ENCODE peak calls at places on chromosomes 12 and 14, in seven cellular contexts. L, F, N, S, E, U and G are unnamed samples.

GRCh38 chr12:115752913-115753726 is 524.4 kb downstream of the MED13L start:
- DNase-seq in L (peak; percentile 58), F (peak; percentile 12), N (peak; percentile 54), S (peak; percentile 67), E (peak; percentile 87), U (no peak), G (peak; percentile 30)

GRCh38 chr14:68576031-68576430 is 216.8 kb downstream of the ZFP36L1 start:
- DNase-seq in L (no peak), F (no peak), N (no peak), S (peak; percentile 71), E (no peak), U (no peak), G (no peak)

GRCh38 chr12:106632797-106633450 is 50.1 kb downstream of the RFX4 start:
- DNase-seq in L (no peak), F (no peak), N (no peak), S (peak; percentile 72), E (no peak), U (no peak), G (peak; percentile 68)

GRCh38 chr12:19430988-19431387 is 8.3 kb upstream of the AEBP2 start:
- DNase-seq in L (no peak), F (no peak), N (no peak), S (no peak), E (peak; percentile 35), U (no peak), G (no peak)

GRCh38 chr14:99699861-99700260 is 15.8 kb downstream of the CYP46A1 start:
- DNase-seq in L (no peak), F (no peak), N (no peak), S (no peak), E (no peak), U (no peak), G (no peak)

GRCh38 chr14:49623941-49624806 is 3.6 kb downstream of the MGAT2 start:
- DNase-seq in L (no peak), F (no peak), N (peak; percentile 42), S (peak; percentile 59), E (no peak), U (no peak), G (no peak)

GRCh38 chr12:46547421-46548340 is 175.1 kb upstream of the SLC38A2 start:
- DNase-seq in L (no peak), F (no peak), N (peak; percentile 78), S (peak; percentile 95), E (peak; percentile 61), U (no peak), G (peak; percentile 3)

GRCh38 chr12:19129486-19130223 is at the start of gene PLEKHA5:
- DNase-seq in L (no peak), F (no peak), N (peak; percentile 47), S (peak; percentile 65), E (peak; percentile 56), U (peak; percentile 3), G (peak; percentile 79)

GRCh38 chr12:98073610-98074009 is 441.8 kb upstream of the TMPO start:
- DNase-seq in L (no peak), F (no peak), N (no peak), S (no peak), E (no peak), U (no peak), G (no peak)

GRCh38 chr12:14207946-14208612 is 157.4 kb upstream of the ATF7IP start:
- DNase-seq in L (no peak), F (no peak), N (peak; percentile 46), S (no peak), E (no peak), U (no peak), G (peak; percentile 68)

GRCh38 chr12:51458635-51459034 is 34.0 kb downstream of the SLC4A8 start:
- DNase-seq in L (no peak), F (no peak), N (no peak), S (no peak), E (no peak), U (no peak), G (no peak)

GRCh38 chr14:99141236-99141635 is 130.8 kb downstream of the BCL11B start:
- DNase-seq in L (no peak), F (no peak), N (no peak), S (no peak), E (no peak), U (no peak), G (no peak)

GRCh38 chr14:81450100-81450531 is 50.0 kb upstream of the STON2 start:
- DNase-seq in L (no peak), F (no peak), N (no peak), S (no peak), E (no peak), U (no peak), G (no peak)

GRCh38 chr12:57735952-57736742 is 2.4 kb downstream of the AGAP2 start:
- DNase-seq in L (no peak), F (no peak), N (peak; percentile 62), S (peak; percentile 51), E (no peak), U (no peak), G (peak; percentile 48)

GRCh38 chr14:23030936-23031335 is 3.8 kb downstream of the PSMB5 start:
- DNase-seq in L (no peak), F (no peak), N (no peak), S (no peak), E (no peak), U (no peak), G (no peak)

GRCh38 chr12:95473947-95474817 is at the start of gene METAP2:
- DNase-seq in L (peak; percentile 94), F (peak; percentile 73), N (peak; percentile 95), S (peak; percentile 96), E (peak; percentile 97), U (peak; percentile 88), G (peak; percentile 98)

GRCh38 chr14:24259282-24260025 is 3.5 kb downstream of the TGM1 start:
- DNase-seq in L (no peak), F (no peak), N (peak; percentile 87), S (peak; percentile 25), E (no peak), U (no peak), G (peak; percentile 37)

GRCh38 chr14:26163761-26164160 is 434.1 kb downstream of the NOVA1 start:
- DNase-seq in L (no peak), F (peak; percentile 7), N (no peak), S (no peak), E (no peak), U (no peak), G (no peak)

GRCh38 chr14:70190156-70190555 is 1.4 kb upstream of the SLC8A3 start:
- DNase-seq in L (no peak), F (no peak), N (no peak), S (no peak), E (no peak), U (no peak), G (no peak)

GRCh38 chr12:123471374-123472068 is 13.6 kb downstream of the SNRNP35 start:
- DNase-seq in L (peak; percentile 46), F (no peak), N (peak; percentile 11), S (peak; percentile 32), E (peak; percentile 55), U (no peak), G (no peak)

GRCh38 chr12:125053821-125054220 is 11.4 kb upstream of the AACS start:
- DNase-seq in L (no peak), F (no peak), N (no peak), S (no peak), E (no peak), U (no peak), G (no peak)

GRCh38 chr12:95642583-95642982 is 91.3 kb upstream of the USP44 start:
- DNase-seq in L (no peak), F (no peak), N (no peak), S (no peak), E (no peak), U (no peak), G (no peak)

GRCh38 chr12:80101126-80101525 is 1.8 kb downstream of the OTOGL start:
- DNase-seq in L (no peak), F (peak; percentile 33), N (peak; percentile 62), S (peak; percentile 43), E (no peak), U (no peak), G (no peak)

GRCh38 chr14:44736326-44736725 is 225.4 kb downstream of the KLHL28 start:
- DNase-seq in L (no peak), F (no peak), N (no peak), S (no peak), E (no peak), U (no peak), G (no peak)

GRCh38 chr14:54197369-54197768 is 199.4 kb upstream of the CDKN3 start:
- DNase-seq in L (no peak), F (no peak), N (no peak), S (no peak), E (no peak), U (no peak), G (no peak)

GRCh38 chr12:41515953-41516352 is 327.8 kb downstream of the PDZRN4 start:
- DNase-seq in L (no peak), F (no peak), N (no peak), S (peak; percentile 2), E (no peak), U (no peak), G (no peak)

GRCh38 chr14:102540310-102541028 is 30.9 kb upstream of the ANKRD9 start:
- DNase-seq in L (no peak), F (no peak), N (peak; percentile 54), S (no peak), E (no peak), U (no peak), G (no peak)

GRCh38 chr12:104596128-104596799 is 139.5 kb downstream of the CHST11 start:
- DNase-seq in L (peak; percentile 96), F (no peak), N (no peak), S (peak; percentile 82), E (peak; percentile 84), U (no peak), G (no peak)

GRCh38 chr14:105337966-105338365 is 23.4 kb downstream of the PACS2 start:
- DNase-seq in L (no peak), F (no peak), N (no peak), S (no peak), E (no peak), U (no peak), G (no peak)

GRCh38 chr12:53500119-53500775 is 836 bp upstream of the TARBP2 start:
- DNase-seq in L (peak; percentile 63), F (no peak), N (no peak), S (peak; percentile 65), E (peak; percentile 47), U (no peak), G (no peak)

GRCh38 chr12:60529261-60529660 is 933.4 kb downstream of the SLC16A7 start:
- DNase-seq in L (no peak), F (no peak), N (no peak), S (peak; percentile 8), E (no peak), U (no peak), G (no peak)

GRCh38 chr12:123094349-123095073 is 56.4 kb downstream of the PITPNM2 start:
- DNase-seq in L (peak; percentile 82), F (no peak), N (peak; percentile 64), S (peak; percentile 97), E (peak; percentile 85), U (no peak), G (peak; percentile 77)

GRCh38 chr14:59632381-59632780 is 55.8 kb upstream of the CCDC175 start:
- DNase-seq in L (no peak), F (peak; percentile 22), N (peak; percentile 12), S (no peak), E (no peak), U (no peak), G (peak; percentile 32)